ENCODE peak calls at places on chromosomes 11 and 22, in five cellular contexts. A is neural crest cell, J is OCI-LY7, B is fibroblast of pulmonary artery, X is foreskin fibroblast. I is an unnamed sample.

GRCh38 chr11:27040302-27041115 is at the start of gene BBOX1:
- DNase-seq in A (no peak), J (peak), B (peak), X (peak), I (no peak)

GRCh38 chr11:1536065-1536843 is 35.8 kb downstream of the DUSP8 start:
- DNase-seq in A (no peak), J (no peak), B (peak), X (no peak), I (no peak)

GRCh38 chr11:84408946-84409411 is 1122.8 kb upstream of the CCDC90B start:
- DNase-seq in A (no peak), J (no peak), B (peak), X (no peak), I (no peak)

GRCh38 chr11:15747671-15748070 is 608.7 kb downstream of the SOX6 start:
- DNase-seq in A (no peak), J (no peak), B (no peak), X (no peak), I (no peak)

GRCh38 chr11:121194731-121195596 is 93.9 kb downstream of the TECTA start:
- DNase-seq in A (peak), J (peak), B (peak), X (peak), I (peak)

GRCh38 chr11:36257351-36257750 is 31.9 kb downstream of the COMMD9 start:
- DNase-seq in A (no peak), J (no peak), B (peak), X (peak), I (no peak)

GRCh38 chr11:9774591-9775392 is 110.9 kb downstream of the SWAP70 start:
- DNase-seq in A (no peak), J (no peak), B (peak), X (peak), I (no peak)

GRCh38 chr11:6270584-6271246 is 11.1 kb downstream of the CCKBR start:
- DNase-seq in A (no peak), J (no peak), B (no peak), X (no peak), I (no peak)

GRCh38 chr11:10019906-10020682 is 273.9 kb downstream of the SBF2 start:
- DNase-seq in A (no peak), J (no peak), B (no peak), X (no peak), I (no peak)

GRCh38 chr11:116640641-116641402 is 132.0 kb downstream of the BUD13 start:
- DNase-seq in A (no peak), J (no peak), B (no peak), X (no peak), I (peak)

GRCh38 chr22:40434101-40434500 is 63.7 kb downstream of the SGSM3 start:
- DNase-seq in A (no peak), J (no peak), B (no peak), X (no peak), I (no peak)

GRCh38 chr22:40432167-40432566 is 61.8 kb downstream of the SGSM3 start:
- DNase-seq in A (no peak), J (no peak), B (no peak), X (no peak), I (no peak)

GRCh38 chr22:40434745-40435144 is 64.4 kb downstream of the SGSM3 start:
- DNase-seq in A (no peak), J (no peak), B (no peak), X (no peak), I (no peak)

GRCh38 chr22:40432625-40433024 is 62.2 kb downstream of the SGSM3 start:
- DNase-seq in A (no peak), J (no peak), B (no peak), X (no peak), I (no peak)

DNA sequence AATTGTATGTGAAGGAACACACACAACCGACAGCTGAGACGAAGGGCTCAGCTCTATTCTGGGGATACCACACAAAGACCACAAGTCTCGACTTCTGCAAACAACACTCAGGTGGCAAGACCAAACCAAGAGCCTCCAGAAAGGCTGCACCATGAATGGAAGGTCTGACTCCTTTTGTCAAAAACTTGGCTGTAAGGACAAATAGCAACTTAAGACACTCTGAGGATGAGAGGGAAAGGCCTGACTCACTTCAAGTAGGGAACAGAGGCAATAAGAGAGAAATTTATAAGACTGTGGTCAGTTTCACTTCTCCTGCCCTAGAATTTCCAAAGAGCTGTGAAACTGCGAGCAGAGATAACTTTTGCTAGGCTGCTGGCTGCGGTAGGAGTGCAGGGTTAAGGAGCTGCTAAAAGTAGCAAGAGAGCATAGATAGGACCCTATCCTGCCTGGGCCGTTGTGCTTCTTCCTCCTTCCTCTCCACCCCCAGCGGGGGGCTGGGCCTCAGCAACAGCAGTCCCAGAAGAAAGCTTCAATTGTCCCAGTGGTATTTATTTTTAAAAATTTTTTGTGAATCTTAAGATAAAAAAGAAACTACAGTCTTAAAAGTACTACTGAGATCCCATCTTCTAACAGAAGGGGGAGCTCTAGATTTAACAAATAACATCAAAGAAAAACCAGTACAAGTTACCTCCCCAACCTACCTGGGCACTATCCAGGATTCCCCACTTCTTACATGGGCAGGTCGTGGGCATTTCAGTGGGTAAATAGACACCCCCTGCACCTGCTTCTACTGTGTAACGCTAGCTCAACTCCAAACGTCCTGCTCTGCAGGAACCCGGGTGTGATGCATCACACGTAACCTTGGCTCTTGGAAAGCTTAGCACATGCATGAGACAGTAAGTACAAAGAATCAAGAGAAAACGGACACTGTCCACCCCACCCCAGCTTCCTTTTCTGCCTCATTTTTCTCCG is 66.4 kb downstream of the SGSM3 start:
- DNase-seq in A (no peak), J (peak), B (peak), X (peak), I (no peak)
- TF ChIP-seq CTCF in A (peak), J (peak), B (peak), X (peak), I (peak)

GRCh38 chr11:65086809-65087208 is 2.8 kb downstream of the ZFPL1 start:
- DNase-seq in A (no peak), J (no peak), B (no peak), X (no peak), I (no peak)

GRCh38 chr11:65083134-65083833 is 556 bp downstream of the CDCA5 start:
- DNase-seq in A (no peak), J (peak), B (no peak), X (no peak), I (no peak)

GRCh38 chr11:65084598-65085375 is 765 bp downstream of the ZFPL1 start:
- DNase-seq in A (no peak), J (no peak), B (no peak), X (no peak), I (no peak)

GRCh38 chr11:65087216-65087615 is 3.2 kb downstream of the ZFPL1 start:
- DNase-seq in A (no peak), J (no peak), B (no peak), X (no peak), I (no peak)

GRCh38 chr11:65083834-65084597 is at the start of the genes CDCA5 and ZFPL1:
- DNase-seq in A (peak), J (peak), B (peak), X (peak), I (peak)
- TF ChIP-seq CTCF in A (no peak), J (no peak), B (no peak), X (no peak), I (no peak)

DNA sequence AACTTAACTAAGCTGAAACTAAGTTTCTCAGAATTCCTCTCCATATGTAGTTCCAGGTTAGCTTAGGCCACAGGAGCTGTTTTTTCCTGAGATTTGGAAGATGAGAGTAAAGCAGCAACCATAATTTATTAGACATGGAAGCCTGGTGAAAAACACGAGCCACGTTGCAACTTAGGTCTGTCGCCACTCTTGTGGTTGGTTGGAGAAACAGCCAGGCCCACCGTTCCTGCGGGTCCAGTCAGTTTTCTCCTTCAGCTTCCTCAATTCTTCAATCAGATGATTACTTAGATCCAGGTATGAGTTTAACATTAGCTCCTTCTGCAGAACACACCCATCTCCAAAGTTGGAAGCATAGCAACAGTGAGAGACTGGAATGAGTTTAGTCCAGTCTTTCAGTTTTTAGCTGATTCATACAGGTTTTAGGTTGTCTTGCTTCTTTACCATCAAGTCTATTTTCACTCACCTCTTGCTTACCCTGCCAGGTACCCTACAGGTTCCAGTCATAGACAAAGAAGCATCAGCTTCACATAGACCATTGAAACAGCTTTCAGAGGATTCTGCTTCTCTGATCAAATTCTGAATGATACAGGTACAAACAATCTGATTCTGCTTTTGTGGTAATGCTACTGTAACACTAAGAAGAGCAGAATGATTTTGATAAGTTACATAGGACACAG is 18.6 kb downstream of the CASP12 start:
- DNase-seq in A (no peak), J (no peak), B (no peak), X (no peak), I (no peak)
- TF ChIP-seq CTCF in A (peak), J (peak), B (no peak), X (no peak), I (no peak)

GRCh38 chr11:119307974-119308373 is 9.0 kb downstream of the MCAM start:
- DNase-seq in A (no peak), J (no peak), B (no peak), X (no peak), I (no peak)

GRCh38 chr11:119306373-119306890 is 10.5 kb downstream of the MCAM start:
- DNase-seq in A (no peak), J (no peak), B (peak), X (peak), I (no peak)

GRCh38 chr11:119305556-119306372 is 11.2 kb downstream of the MCAM start:
- DNase-seq in A (no peak), J (no peak), B (no peak), X (no peak), I (no peak)

GRCh38 chr11:119309411-119309810 is 7.5 kb downstream of the MCAM start:
- DNase-seq in A (no peak), J (no peak), B (no peak), X (no peak), I (no peak)

DNA sequence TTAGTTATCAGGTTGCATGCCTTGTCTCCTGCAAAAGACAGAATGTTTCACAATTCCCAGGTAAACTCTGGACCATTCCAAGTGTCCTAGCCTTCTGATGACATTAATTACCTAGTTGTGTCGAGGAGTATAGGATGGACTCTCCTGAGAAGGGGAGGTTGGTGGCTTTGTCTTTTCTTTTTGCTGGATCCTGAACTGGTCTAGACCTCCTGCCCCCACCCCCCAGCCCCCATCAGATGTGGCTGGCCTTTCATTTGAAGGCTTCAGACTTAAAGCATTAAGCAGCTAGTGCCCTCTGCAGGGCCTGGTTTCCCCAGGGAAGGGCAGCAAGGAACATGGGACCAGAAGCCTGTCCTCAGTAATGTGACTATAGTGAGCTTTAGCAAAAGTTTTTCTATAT is 9.7 kb downstream of the MCAM start:
- DNase-seq in A (no peak), J (no peak), B (no peak), X (no peak), I (no peak)
- TF ChIP-seq CTCF in A (no peak), J (peak), B (peak), X (peak), I (no peak)

DNA sequence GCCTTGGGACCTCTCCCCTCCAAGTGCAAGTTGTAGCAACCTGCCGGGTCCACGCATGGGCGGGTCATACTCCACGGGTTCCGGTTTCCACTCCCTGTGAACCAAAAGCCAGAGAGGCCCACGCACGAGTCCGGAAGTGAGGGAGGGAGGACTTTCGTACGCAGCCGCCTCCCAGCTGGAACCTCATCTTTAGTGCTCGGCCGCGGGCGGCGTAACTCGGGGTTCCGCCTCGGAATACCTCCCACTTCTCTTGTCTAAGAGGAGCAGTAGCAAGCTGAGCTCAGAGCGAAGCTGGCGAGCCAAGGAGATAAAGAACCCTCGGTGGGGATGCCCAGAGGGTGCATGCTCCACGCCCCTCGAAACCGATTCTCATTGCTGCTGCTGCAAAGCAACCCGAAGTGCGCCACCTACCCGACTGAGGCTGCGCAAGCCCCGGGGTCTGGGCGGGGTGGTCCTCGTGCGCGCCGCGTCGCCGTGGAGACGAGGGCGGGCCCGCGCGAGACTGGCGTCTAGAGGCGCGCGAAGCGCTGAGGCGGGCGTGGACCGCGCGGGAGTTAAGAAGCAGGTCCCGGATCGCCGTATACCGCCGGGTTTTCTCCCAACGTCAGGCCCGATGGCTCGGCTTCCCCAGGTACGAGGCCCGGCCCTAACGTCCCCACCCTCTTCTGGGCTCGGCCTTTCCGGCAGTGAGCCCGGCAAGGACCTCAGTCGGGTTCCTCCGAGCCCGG is at the start of gene SFI1:
- DNase-seq in A (peak), J (peak), B (peak), X (peak), I (peak)
- TF ChIP-seq CTCF in A (peak), J (peak), B (peak), X (peak), I (no peak)

GRCh38 chr11:12085371-12086251 is 24.8 kb upstream of the MICAL2 start:
- DNase-seq in A (no peak), J (no peak), B (no peak), X (no peak), I (no peak)

GRCh38 chr11:12079726-12080556 is 30.4 kb upstream of the MICAL2 start:
- DNase-seq in A (no peak), J (no peak), B (peak), X (peak), I (no peak)

GRCh38 chr11:12084191-12084717 is 26.1 kb upstream of the MICAL2 start:
- DNase-seq in A (no peak), J (no peak), B (no peak), X (no peak), I (no peak)

GRCh38 chr11:12086271-12087074 is 23.9 kb upstream of the MICAL2 start:
- DNase-seq in A (no peak), J (no peak), B (peak), X (peak), I (no peak)

DNA sequence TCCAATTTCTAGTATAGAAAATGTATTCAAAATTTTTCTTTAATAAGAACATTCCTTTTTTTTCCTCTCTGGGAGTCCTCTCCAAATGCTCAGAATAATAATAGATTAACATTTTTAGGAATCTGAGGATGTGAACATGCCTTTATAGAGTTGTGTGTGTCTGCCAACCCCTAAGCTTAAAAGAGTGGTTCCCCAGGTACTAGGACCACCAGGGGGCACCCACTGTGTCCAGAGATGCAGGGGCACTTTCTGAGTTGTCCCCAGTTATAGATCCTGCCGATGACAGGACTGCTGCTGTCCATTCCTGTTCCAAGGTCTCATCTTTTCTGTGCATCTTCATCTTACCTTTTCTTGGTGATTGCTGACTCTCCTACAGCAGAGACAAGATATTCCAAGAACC is 27.0 kb upstream of the MICAL2 start:
- DNase-seq in A (no peak), J (no peak), B (no peak), X (no peak), I (no peak)
- TF ChIP-seq CTCF in A (peak), J (peak), B (peak), X (no peak), I (no peak)

DNA sequence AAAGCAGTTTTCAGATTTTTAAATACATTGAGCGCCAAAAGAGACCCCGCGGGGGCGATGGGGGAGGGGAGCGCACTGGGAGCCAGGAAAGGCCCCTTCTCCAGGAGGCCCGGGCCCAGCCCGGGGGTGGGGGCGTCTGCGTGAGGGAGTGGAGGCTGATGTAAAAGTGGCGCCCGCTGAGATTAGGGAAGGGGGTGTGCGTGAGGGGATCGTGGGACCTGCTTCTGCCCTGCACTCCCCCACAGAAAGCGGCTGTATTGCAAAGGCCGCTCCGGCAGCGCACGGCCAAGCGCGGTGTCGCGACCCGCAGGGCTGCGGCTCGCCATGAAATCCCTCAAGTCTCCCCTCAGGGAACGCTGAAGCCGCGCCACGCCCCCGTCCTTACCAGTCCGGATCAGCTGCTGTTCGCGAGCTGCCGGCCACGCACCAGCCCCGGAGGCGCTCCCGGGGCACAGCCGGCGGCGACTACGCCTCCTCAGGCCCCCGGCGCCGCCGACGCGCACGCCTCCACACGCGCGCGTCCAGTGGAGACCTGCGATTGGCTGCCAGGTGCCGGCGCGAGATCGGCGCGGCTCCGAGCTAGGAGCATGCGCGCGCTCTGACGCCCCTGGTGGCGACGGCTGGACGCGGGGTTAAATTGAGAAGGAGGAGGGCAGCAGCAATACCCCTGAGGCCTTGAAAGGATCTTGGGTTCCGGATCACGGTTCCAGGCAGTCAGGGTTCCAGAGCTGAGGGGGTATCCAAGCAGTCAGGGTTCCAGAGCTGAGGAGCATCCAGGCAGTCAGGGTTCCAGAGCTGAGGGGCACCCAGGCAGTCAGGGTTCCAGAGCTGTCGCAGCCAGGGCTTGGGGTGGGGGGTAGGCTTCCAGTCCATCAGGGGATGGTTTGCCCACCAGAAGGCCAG is at the start of gene ZNF280B:
- DNase-seq in A (peak), J (peak), B (peak), X (peak), I (peak)
- TF ChIP-seq CTCF in A (peak), J (peak), B (peak), X (peak), I (peak)

I was measured in mesothelial cell of epicardium.